ENCODE peak calls at places on chromosomes 12 and 14, in eight cellular contexts. M is iPS DF 6.9, I is Peyer's patch, T is tibial artery, H is right lobe of liver, N is adrenal gland, Q is GM23248, S is colonic mucosa. D is an unnamed sample. For H3K4me1 and H3K36me3, the result is how much of the 10 kb centered on the place peaks cover.

GRCh38 chr12:49891476-49891875 is 12.2 kb downstream of the FAIM2 start:
- DNase-seq in M (no peak), I (no peak), T (no peak), H (no peak), N (no peak), Q (no peak), S (peak), D (no peak)

GRCh38 chr14:99040047-99040446 is 231.9 kb downstream of the BCL11B start:
- DNase-seq in M (no peak), I (no peak), T (no peak), H (no peak), N (no peak), Q (no peak), S (no peak), D (no peak)

GRCh38 chr12:55966408-55967281 is at the start of gene CDK2:
- DNase-seq in M (no peak), I (peak), T (peak), H (peak), N (peak), Q (peak), S (peak), D (peak)

GRCh38 chr14:64731141-64731581 is 26.9 kb downstream of the PLEKHG3 start:
- DNase-seq in M (no peak), I (peak), T (no peak), H (peak), N (no peak), Q (no peak), S (no peak), D (no peak)

GRCh38 chr14:80004871-80005270 is 206.4 kb downstream of the DIO2 start:
- DNase-seq in M (no peak), I (no peak), T (no peak), H (no peak), N (no peak), Q (no peak), S (no peak), D (no peak)

GRCh38 chr12:94561943-94562411 is 88.4 kb downstream of the TMCC3 start:
- DNase-seq in M (no peak), I (peak), T (no peak), H (peak), N (peak), Q (no peak), S (no peak), D (no peak)

GRCh38 chr12:45789025-45789424 is 59.5 kb downstream of the ARID2 start:
- DNase-seq in M (no peak), I (no peak), T (no peak), H (no peak), N (no peak), Q (peak), S (no peak), D (no peak)

GRCh38 chr14:64092338-64092737 is 201.8 kb downstream of the ESR2 start:
- DNase-seq in M (no peak), I (no peak), T (no peak), H (no peak), N (no peak), Q (no peak), S (no peak), D (no peak)

GRCh38 chr12:108637631-108638030 is 3.9 kb upstream of the SELPLG start:
- DNase-seq in M (no peak), I (no peak), T (no peak), H (no peak), N (no peak), Q (no peak), S (no peak), D (no peak)

GRCh38 chr12:47604474-47604873 is 101.4 kb downstream of the RPAP3 start:
- DNase-seq in M (no peak), I (no peak), T (no peak), H (no peak), N (no peak), Q (no peak), S (no peak), D (no peak)

GRCh38 chr12:32535260-32535999 is 136.1 kb downstream of the FGD4 start:
- DNase-seq in M (no peak), I (peak), T (peak), H (peak), N (peak), Q (peak), S (peak), D (peak)

GRCh38 chr14:94051115-94051514 is 25.0 kb downstream of the OTUB2 start:
- DNase-seq in M (no peak), I (no peak), T (no peak), H (no peak), N (peak), Q (peak), S (peak), D (no peak)

GRCh38 chr12:120709976-120710804 is at the start of gene UNC119B:
- DNase-seq in M (peak), I (peak), T (peak), H (peak), N (peak), Q (peak), S (peak), D (peak)

GRCh38 chr14:73237786-73238261 is 518 bp downstream of the PAPLN start:
- DNase-seq in M (no peak), I (peak), T (peak), H (no peak), N (no peak), Q (peak), S (no peak), D (no peak)

GRCh38 chr14:101781240-101782061 is 19.9 kb downstream of the PPP2R5C start:
- DNase-seq in M (no peak), I (no peak), T (no peak), H (no peak), N (peak), Q (peak), S (no peak), D (peak)

GRCh38 chr14:66315548-66315947 is 170.6 kb upstream of the CCDC196 start:
- DNase-seq in M (no peak), I (no peak), T (no peak), H (no peak), N (no peak), Q (no peak), S (no peak), D (no peak)

GRCh38 chr12:52488736-52489135 is 4.3 kb downstream of the KRT6A start:
- DNase-seq in M (no peak), I (no peak), T (no peak), H (no peak), N (no peak), Q (no peak), S (no peak), D (no peak)

GRCh38 chr12:10672231-10672868 is 1.5 kb downstream of the STYK1 start:
- DNase-seq in M (no peak), I (peak), T (no peak), H (no peak), N (no peak), Q (no peak), S (peak), D (no peak)

GRCh38 chr12:56601503-56601902 is 28.6 kb downstream of the BAZ2A start:
- DNase-seq in M (no peak), I (no peak), T (no peak), H (no peak), N (no peak), Q (peak), S (peak), D (no peak)

GRCh38 chr14:87013583-87013982 is 979.4 kb downstream of the GALC start:
- DNase-seq in M (no peak), I (no peak), T (no peak), H (no peak), N (no peak), Q (peak), S (no peak), D (no peak)

GRCh38 chr14:44912041-44912869 is 49.5 kb downstream of the KLHL28 start:
- DNase-seq in M (no peak), I (no peak), T (no peak), H (no peak), N (peak), Q (peak), S (no peak), D (peak)

GRCh38 chr12:67068773-67069450 is 200.2 kb upstream of the CAND1 start:
- DNase-seq in M (no peak), I (peak), T (no peak), H (peak), N (peak), Q (peak), S (peak), D (no peak)

GRCh38 chr12:93578221-93578620 is 5.7 kb downstream of the SOCS2 start:
- DNase-seq in M (no peak), I (no peak), T (no peak), H (no peak), N (no peak), Q (no peak), S (no peak), D (no peak)

GRCh38 chr12:14769462-14769836 is 33.8 kb downstream of the WBP11 start:
- DNase-seq in M (no peak), I (no peak), T (no peak), H (peak), N (peak), Q (peak), S (peak), D (no peak)

GRCh38 chr14:32059702-32060101 is 17.4 kb upstream of the ARHGAP5 start:
- DNase-seq in M (no peak), I (no peak), T (no peak), H (no peak), N (no peak), Q (no peak), S (no peak), D (no peak)

GRCh38 chr12:115023279-115023678 is 339.3 kb upstream of the TBX3 start:
- DNase-seq in M (no peak), I (no peak), T (no peak), H (no peak), N (peak), Q (peak), S (peak), D (no peak)

GRCh38 chr12:2998789-2999264 is 39.6 kb downstream of the TEAD4 start:
- DNase-seq in M (no peak), I (peak), T (peak), H (no peak), N (no peak), Q (peak), S (no peak), D (peak)
- H3K27ac ChIP-seq in M (no peak), I (no peak), T (peak), H (no peak), N (no peak), Q (peak), S (no peak), D (no peak)

GRCh38 chr14:62657376-62657775 is 387.9 kb downstream of the KCNH5 start:
- DNase-seq in M (no peak), I (no peak), T (no peak), H (no peak), N (no peak), Q (no peak), S (no peak), D (no peak)
- H3K4me1 ChIP-seq in M (under half), I (under half), T (under half), H (under half), N (under half), Q (under half), S (under half), D (under half)

DNA sequence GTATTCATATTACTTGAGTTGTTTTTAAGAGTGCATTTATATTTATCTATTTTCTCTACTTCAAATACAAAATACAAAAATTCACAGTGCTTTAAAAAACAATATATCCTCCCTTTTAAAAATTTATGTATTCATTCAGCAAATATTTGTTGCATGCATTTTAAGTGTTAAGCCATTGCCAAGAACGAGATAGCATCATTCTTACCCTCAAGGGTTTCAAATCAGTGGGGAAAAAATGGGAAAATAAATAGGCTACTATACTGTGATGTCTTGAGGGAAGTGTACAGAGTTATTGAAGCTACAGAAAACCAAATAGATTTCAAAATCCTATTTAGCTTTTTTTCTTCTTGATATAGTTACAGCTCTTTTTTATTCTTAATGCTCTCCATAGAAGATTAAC is 23.2 kb downstream of the MRPS35 start:
- DNase-seq in M (no peak), I (no peak), T (no peak), H (no peak), N (no peak), Q (peak), S (no peak), D (no peak)
- H3K36me3 ChIP-seq in M (under half), I (under half), T (under half), H (under half), N (under half), Q (under half), S (under half), D (under half)

DNA sequence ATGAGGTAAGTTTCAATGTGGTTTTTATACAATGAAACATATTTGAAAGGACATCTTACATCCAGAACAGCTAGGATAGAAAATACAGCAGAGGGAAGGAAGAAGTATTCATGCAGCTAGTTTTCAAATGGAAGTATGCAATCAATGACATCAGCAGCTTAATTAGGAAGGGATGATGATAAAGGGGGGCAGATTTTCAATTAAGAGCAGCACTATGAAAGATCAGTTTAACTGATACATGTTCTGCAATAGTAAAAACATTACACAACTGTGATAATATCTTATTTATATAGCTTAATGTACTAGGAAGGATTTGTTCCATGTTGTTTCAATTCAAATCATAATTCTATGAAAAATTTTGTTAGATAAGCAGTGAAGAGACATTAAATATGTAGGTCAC is 97.6 kb upstream of the KRAS start:
- DNase-seq in M (no peak), I (no peak), T (no peak), H (no peak), N (no peak), Q (no peak), S (no peak), D (no peak)
- H3K27ac ChIP-seq in M (no peak), I (no peak), T (no peak), H (no peak), N (no peak), Q (no peak), S (no peak), D (no peak)

DNA sequence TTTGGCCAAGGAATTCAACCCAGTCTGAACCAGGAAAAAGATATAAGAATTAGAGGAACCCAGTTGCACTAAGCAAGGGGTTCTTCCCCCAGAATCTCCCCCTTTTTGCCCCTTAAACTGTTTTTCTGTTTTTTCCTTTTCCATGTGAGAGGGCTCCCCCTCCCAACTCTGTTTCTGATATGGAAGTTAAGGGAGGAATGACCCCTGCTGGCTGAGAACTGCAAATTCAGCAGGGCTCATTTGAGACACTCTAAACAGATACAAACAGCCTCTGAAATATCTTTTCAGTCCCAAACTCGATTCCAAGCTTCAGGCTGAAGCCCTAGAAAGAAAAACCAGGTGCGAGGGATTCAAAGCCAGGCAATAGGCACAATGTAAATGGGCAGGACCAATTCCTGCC is 132.7 kb downstream of the SLC41A2 start:
- DNase-seq in M (peak), I (no peak), T (no peak), H (no peak), N (no peak), Q (peak), S (no peak), D (no peak)
- H3K4me1 ChIP-seq in M (under half), I (under half), T (under half), H (under half), N (under half), Q (under half), S (under half), D (under half)

GRCh38 chr12:88924162-88924561 is 343.9 kb upstream of the KITLG start:
- DNase-seq in M (no peak), I (no peak), T (no peak), H (no peak), N (no peak), Q (no peak), S (no peak), D (no peak)
- H3K36me3 ChIP-seq in M (under half), I (under half), T (under half), H (under half), N (under half), Q (under half), S (under half), D (under half)

GRCh38 chr12:77232045-77232444 is 166.7 kb upstream of the E2F7 start:
- DNase-seq in M (no peak), I (no peak), T (no peak), H (no peak), N (no peak), Q (peak), S (no peak), D (no peak)
- H3K27ac ChIP-seq in M (no peak), I (no peak), T (no peak), H (no peak), N (no peak), Q (peak), S (no peak), D (no peak)

DNA sequence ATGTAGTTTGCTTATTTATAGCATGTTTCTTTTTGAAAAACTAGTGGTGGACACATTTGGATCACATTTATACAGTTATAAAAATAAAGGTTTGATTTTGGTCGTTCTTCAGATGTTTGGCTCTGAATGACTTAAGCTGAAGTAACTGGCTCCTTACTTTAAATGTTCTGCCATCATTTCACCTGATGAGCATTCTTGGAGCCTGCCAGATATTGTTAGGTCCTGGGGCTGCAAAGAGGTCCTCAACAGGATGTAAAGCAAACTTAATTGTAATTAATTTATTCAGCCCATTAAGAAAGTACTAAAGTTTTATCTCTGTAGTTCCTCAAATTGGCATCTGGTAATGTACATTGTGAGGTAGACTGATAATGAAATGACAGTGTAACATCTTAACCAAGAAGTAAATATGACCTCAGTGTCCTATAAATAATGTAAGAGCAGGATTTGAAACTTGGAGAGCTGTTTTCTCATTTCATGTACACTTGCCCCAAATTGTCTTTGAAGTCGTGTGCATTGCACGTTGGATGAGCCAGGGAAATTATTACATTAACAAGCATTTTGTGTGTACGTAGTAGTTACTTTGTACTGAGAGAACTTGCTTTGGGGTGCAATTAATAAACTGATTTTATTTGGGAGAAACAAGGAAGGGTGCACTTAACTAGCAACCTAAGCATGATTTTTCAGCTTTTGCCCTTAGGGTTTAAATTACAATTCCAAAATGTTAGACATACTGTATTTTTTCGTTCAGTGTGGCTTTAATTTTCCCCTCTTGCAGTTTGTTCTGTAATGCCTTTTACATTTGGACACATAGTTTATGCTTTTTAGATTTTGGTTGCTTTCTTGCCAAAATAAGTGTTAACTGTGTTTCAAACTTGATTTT is 7.5 kb downstream of the EIF5 start:
- DNase-seq in M (no peak), I (no peak), T (no peak), H (no peak), N (no peak), Q (no peak), S (no peak), D (no peak)
- H3K4me1 ChIP-seq in M (under half), I (under half), T (under half), H (under half), N (under half), Q (under half), S (under half), D (under half)

DNA sequence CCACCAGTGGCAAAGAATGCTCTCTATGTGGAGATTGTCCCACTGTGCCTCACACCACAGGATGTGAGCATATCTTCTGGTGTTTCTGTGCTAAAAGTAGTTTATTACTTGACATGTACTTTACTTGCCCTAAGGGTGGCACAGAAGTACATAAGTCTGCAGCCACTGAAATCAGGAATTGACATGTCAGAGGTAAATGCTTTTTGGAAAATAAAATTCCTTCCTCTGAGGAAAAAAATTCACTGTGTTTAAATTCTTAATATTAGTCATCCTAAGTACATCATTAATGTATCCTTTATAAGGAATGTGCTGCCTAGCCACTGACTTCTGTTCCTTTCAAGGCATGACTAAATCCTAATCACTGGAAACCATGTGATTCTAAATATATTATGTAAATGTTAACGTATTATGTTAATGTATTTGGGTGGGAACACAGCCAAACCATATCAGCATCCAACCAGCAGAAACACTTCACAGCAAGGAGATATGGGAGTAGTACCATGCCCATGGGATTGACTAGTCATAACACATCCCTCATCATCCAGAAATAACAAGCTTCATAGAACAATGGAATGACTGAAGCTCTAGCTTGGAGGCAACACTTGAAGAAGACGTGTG is 239.7 kb upstream of the PPFIA2 start:
- DNase-seq in M (no peak), I (no peak), T (no peak), H (no peak), N (no peak), Q (no peak), S (no peak), D (no peak)
- H3K36me3 ChIP-seq in M (under half), I (under half), T (under half), H (under half), N (under half), Q (under half), S (under half), D (under half)